ENCODE peak calls at places on chromosome 5, in ten cellular contexts. E is LoVo; X is neural progenitor cell; N is activated CD4-positive, CD25-positive, alpha-beta regulatory T cell treated with anti-CD3 and anti-CD28 coated beads, Interleukin-2, amount 50 U/mL, for 72 hours; W is HTR-8/SVneo; I is stimulated activated CD4-positive, alpha-beta T cell treated with anti-CD3 and anti-CD28 coated beads, Interleukin-12 subunit alpha, Interleukin-12 subunit beta, amount 100 ng/mL, for 24 hours; C is head of caudate nucleus; F is activated CD4-positive, alpha-beta T cell treated with anti-CD3 and anti-CD28 coated beads, Interleukin-2, amount 50 U/mL, for 24 hours; U is astrocyte of the spinal cord; R is activated T-cell treated with anti-CD3 and anti-CD28 coated beads for 1 hour. L is an unnamed sample.

GRCh38 chr5:128305341-128305740 is 221.8 kb downstream of the SLC12A2 start:
- DNase-seq in E (no peak), R (no peak), U (no peak), F (no peak), X (no peak), W (no peak), C (no peak), N (no peak), I (no peak), L (no peak)

GRCh38 chr5:80181618-80182211 is 74.1 kb downstream of the SERINC5 start:
- DNase-seq in C (no peak), F (no peak), I (no peak), R (no peak), W (no peak), E (peak; percentile 96), U (no peak), X (no peak), N (no peak), L (no peak)

GRCh38 chr5:173794901-173795416 is 93.2 kb upstream of the CPEB4 start:
- DNase-seq in N (no peak), X (no peak), I (no peak), C (no peak), F (no peak), E (no peak), U (no peak), R (no peak), W (no peak), L (no peak)

GRCh38 chr5:146825033-146825432 is 53.5 kb downstream of the PPP2R2B start:
- DNase-seq in N (no peak), R (no peak), U (peak; percentile 50), F (no peak), I (no peak), W (no peak), E (peak; percentile 40), X (peak; percentile 77), C (no peak), L (peak; percentile 67)

GRCh38 chr5:137916923-137917322 is 27.7 kb downstream of the PKD2L2 start:
- DNase-seq in W (no peak), N (no peak), E (no peak), U (no peak), F (no peak), I (no peak), X (no peak), R (no peak), C (no peak), L (no peak)

GRCh38 chr5:178555005-178555404 is 35.2 kb downstream of the COL23A1 start:
- DNase-seq in C (no peak), F (no peak), I (no peak), N (no peak), U (no peak), E (no peak), X (no peak), R (no peak), W (no peak), L (no peak)

GRCh38 chr5:131305138-131305650 is 41.3 kb downstream of the CDC42SE2 start:
- DNase-seq in U (no peak), N (no peak), X (no peak), W (no peak), R (no peak), C (no peak), I (no peak), E (no peak), F (no peak), L (no peak)

GRCh38 chr5:113242481-113243348 is 192.1 kb downstream of the TSSK1B start:
- DNase-seq in F (no peak), U (no peak), X (no peak), I (no peak), E (no peak), W (no peak), R (no peak), N (no peak), C (no peak), L (no peak)

GRCh38 chr5:20367178-20367577 is 379.2 kb upstream of the CDH18 start:
- DNase-seq in W (no peak), X (no peak), R (no peak), C (no peak), I (no peak), E (no peak), F (no peak), N (no peak), U (no peak), L (no peak)

GRCh38 chr5:132510076-132510475 is 19.5 kb upstream of the IRF1 start:
- DNase-seq in N (no peak), U (peak; percentile 88), X (no peak), R (no peak), W (no peak), C (no peak), I (no peak), F (no peak), E (no peak), L (no peak)

GRCh38 chr5:72063219-72063819 is 44.0 kb upstream of the MAP1B start:
- DNase-seq in E (peak; percentile 35), U (peak; percentile 39), F (no peak), C (no peak), I (no peak), X (peak; percentile 81), R (no peak), N (no peak), W (peak; percentile 20), L (peak; percentile 67)

GRCh38 chr5:73938280-73938937 is 312.4 kb downstream of the ARHGEF28 start:
- DNase-seq in C (no peak), I (no peak), F (no peak), N (no peak), R (no peak), U (peak; percentile 96), X (no peak), W (peak; percentile 81), E (peak; percentile 41), L (peak; percentile 62)

GRCh38 chr5:107705390-107706014 is 34.8 kb upstream of the EFNA5 start:
- DNase-seq in N (no peak), F (no peak), C (no peak), I (no peak), U (peak; percentile 69), R (no peak), W (no peak), X (no peak), E (no peak), L (no peak)

GRCh38 chr5:124537136-124537919 is 209.1 kb downstream of the ZNF608 start:
- DNase-seq in N (no peak), E (no peak), F (no peak), R (no peak), I (no peak), C (no peak), W (no peak), X (no peak), U (no peak), L (no peak)

L was measured in mesendoderm.